ENCODE peak calls at places on chromosome 9, in nine cellular contexts. R is IMR-90, A is HCT116, P is spleen, M is breast epithelium, H is heart left ventricle, D is right lobe of liver, Y is Peyer's patch, B is prostate gland. F is an unnamed sample. For H3K4me1, the result is how much of the 10 kb centered on the place peaks cover.

GRCh38 chr9:96199006-96199405 is 103.0 kb downstream of the HSD17B3 start:
- DNase-seq in R (no peak), A (no peak), P (no peak), M (no peak), H (no peak), D (no peak), Y (no peak), B (no peak), F (no peak)

GRCh38 chr9:79984429-79985067 is 412.8 kb downstream of the TLE4 start:
- DNase-seq in R (no peak), A (no peak), P (no peak), M (no peak), H (no peak), D (no peak), Y (no peak), B (no peak), F (no peak)

GRCh38 chr9:12712532-12712931 is 19.3 kb downstream of the TYRP1 start:
- DNase-seq in R (no peak), A (no peak), P (no peak), M (no peak), H (no peak), D (no peak), Y (no peak), B (no peak), F (no peak)

GRCh38 chr9:77163889-77164288 is 13.4 kb upstream of the VPS13A start:
- DNase-seq in R (peak), A (no peak), P (no peak), M (no peak), H (no peak), D (no peak), Y (no peak), B (no peak), F (no peak)

GRCh38 chr9:126159661-126160060 is 167.0 kb upstream of the MVB12B start:
- DNase-seq in R (no peak), A (no peak), P (peak), M (no peak), H (no peak), D (no peak), Y (no peak), B (no peak), F (no peak)

GRCh38 chr9:130461218-130461630 is 16.5 kb downstream of the ASS1 start:
- DNase-seq in R (peak), A (no peak), P (peak), M (no peak), H (peak), D (peak), Y (peak), B (peak), F (peak)

GRCh38 chr9:98430535-98430934 is 175.1 kb upstream of the TBC1D2 start:
- DNase-seq in R (peak), A (no peak), P (no peak), M (no peak), H (no peak), D (no peak), Y (no peak), B (no peak), F (peak)

GRCh38 chr9:74711371-74711770 is 176.3 kb downstream of the TRPM6 start:
- DNase-seq in R (no peak), A (no peak), P (no peak), M (no peak), H (no peak), D (no peak), Y (no peak), B (no peak), F (no peak)

GRCh38 chr9:12463641-12464040 is 229.5 kb upstream of the TYRP1 start:
- DNase-seq in R (no peak), A (no peak), P (no peak), M (no peak), H (no peak), D (no peak), Y (no peak), B (no peak), F (no peak)

GRCh38 chr9:110619831-110620230 is 40.3 kb upstream of the SVEP1 start:
- DNase-seq in R (peak), A (no peak), P (no peak), M (no peak), H (no peak), D (no peak), Y (no peak), B (no peak), F (no peak)

GRCh38 chr9:85483214-85483613 is 258.5 kb downstream of the AGTPBP1 start:
- DNase-seq in R (no peak), A (peak), P (no peak), M (no peak), H (no peak), D (no peak), Y (no peak), B (no peak), F (no peak)

GRCh38 chr9:105116047-105116868 is 128.2 kb upstream of the SLC44A1 start:
- DNase-seq in R (no peak), A (no peak), P (no peak), M (no peak), H (no peak), D (peak), Y (peak), B (no peak), F (no peak)

GRCh38 chr9:97518909-97519307 is 17.4 kb downstream of the TMOD1 start:
- DNase-seq in R (peak), A (no peak), P (no peak), M (no peak), H (no peak), D (no peak), Y (no peak), B (peak), F (peak)

GRCh38 chr9:81690251-81690851 is 1.0 kb upstream of the TLE1 start:
- DNase-seq in R (peak), A (no peak), P (peak), M (peak), H (no peak), D (peak), Y (peak), B (peak), F (peak)

DNA sequence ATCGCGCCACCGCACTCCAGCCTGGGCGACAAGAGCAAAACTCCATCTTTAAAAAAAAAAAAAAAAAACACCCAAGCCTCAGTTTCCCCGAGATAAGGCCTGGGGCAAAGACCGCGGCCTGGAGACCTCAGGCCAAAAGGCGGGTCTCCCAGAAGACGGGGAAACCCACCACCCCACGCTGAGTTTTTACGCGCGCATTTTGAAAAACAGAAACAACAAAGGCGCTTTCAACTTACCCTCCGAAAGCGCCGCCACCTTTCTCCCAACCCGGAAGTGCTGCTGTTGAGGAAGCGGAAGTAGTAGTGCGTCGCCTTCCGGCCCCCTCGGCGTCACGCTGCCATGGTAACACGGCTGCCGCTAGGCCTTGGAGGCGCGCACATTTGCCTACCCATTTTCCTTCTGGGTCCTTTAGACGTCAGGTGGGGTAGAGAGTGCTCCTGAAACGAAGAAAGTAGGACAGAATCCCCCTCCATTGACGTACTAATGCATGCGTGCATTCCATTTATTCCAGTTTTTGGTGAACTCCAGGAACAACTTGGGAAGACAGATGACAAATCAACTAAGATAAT is at the start of gene TTF1:
- DNase-seq in R (peak), A (peak), P (peak), M (peak), H (peak), D (peak), Y (peak), B (peak), F (peak)
- TF ChIP-seq POLR2A in R (peak), A (no peak), P (peak), M (peak), H (peak), D (no peak), Y (no peak), B (no peak), F (no peak)

GRCh38 chr9:89383030-89383720 is 64.9 kb downstream of the SECISBP2 start:
- DNase-seq in R (no peak), A (no peak), P (no peak), M (no peak), H (no peak), D (no peak), Y (no peak), B (no peak), F (no peak)
- H3K4me1 ChIP-seq in R (under half), A (under half), P (half or more), M (under half), H (under half), D (under half), Y (under half), B (under half), F (under half)

GRCh38 chr9:128322342-128323191 is at the start of the genes COQ4 and TRUB2:
- DNase-seq in R (peak), A (peak), P (peak), M (peak), H (peak), D (peak), Y (peak), B (peak), F (peak)
- TF ChIP-seq POLR2A in R (peak), A (peak), P (peak), M (no peak), H (peak), D (peak), Y (peak), B (no peak), F (peak)

DNA sequence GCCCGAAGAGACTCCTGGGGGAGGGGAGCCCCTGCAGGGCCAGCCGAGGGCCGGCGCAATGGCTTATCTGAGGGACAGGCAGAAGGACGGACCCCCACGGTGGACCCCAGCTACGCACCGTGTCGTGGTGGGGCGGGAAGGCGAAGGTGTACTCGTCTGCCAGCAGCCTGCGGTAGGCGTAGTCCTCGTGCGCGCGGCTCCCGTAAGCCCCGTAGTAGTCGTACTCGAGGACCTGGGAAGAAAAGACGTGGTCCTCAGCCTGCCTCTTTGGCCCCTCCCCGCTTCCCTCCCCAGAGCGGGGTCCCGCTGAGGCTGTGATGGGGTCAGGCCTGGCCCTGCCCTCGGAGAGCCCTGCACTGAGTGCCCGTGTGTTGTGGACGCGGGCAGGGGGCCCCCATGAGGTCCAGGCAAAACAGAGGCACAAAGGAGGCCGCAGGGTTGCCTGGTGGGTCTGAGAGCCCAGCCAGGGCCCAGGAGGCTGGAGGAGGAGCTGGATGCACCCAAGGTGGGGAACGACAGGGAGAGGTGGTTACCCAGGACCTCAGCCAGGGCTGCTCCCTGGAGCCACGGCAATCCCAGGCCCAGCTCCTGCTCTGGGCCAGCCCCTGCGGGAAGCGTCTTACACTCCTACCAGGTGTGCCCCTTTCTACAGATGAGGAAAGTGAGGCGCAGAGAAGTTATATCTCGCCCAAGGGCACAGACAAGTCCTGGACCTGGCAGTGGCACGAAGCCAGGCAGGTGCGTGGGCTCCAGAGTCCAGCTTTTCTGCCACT is 35.2 kb downstream of the SARDH start:
- DNase-seq in R (no peak), A (no peak), P (peak), M (no peak), H (peak), D (peak), Y (peak), B (no peak), F (no peak)
- H3K4me1 ChIP-seq in R (under half), A (under half), P (half or more), M (under half), H (under half), D (under half), Y (under half), B (under half), F (under half)

GRCh38 chr9:4742246-4742645 is 1.2 kb upstream of the AK3 start:
- DNase-seq in R (no peak), A (no peak), P (no peak), M (no peak), H (no peak), D (no peak), Y (no peak), B (no peak), F (no peak)

GRCh38 chr9:4740373-4740622 is 704 bp downstream of the AK3 start:
- DNase-seq in R (no peak), A (no peak), P (no peak), M (no peak), H (no peak), D (no peak), Y (no peak), B (no peak), F (no peak)

GRCh38 chr9:4739587-4740372 is 1.2 kb downstream of the AK3 start:
- DNase-seq in R (no peak), A (no peak), P (no peak), M (no peak), H (no peak), D (no peak), Y (peak), B (no peak), F (peak)

GRCh38 chr9:4740623-4741364 is at the start of gene AK3:
- DNase-seq in R (peak), A (peak), P (peak), M (peak), H (peak), D (peak), Y (peak), B (peak), F (peak)

DNA sequence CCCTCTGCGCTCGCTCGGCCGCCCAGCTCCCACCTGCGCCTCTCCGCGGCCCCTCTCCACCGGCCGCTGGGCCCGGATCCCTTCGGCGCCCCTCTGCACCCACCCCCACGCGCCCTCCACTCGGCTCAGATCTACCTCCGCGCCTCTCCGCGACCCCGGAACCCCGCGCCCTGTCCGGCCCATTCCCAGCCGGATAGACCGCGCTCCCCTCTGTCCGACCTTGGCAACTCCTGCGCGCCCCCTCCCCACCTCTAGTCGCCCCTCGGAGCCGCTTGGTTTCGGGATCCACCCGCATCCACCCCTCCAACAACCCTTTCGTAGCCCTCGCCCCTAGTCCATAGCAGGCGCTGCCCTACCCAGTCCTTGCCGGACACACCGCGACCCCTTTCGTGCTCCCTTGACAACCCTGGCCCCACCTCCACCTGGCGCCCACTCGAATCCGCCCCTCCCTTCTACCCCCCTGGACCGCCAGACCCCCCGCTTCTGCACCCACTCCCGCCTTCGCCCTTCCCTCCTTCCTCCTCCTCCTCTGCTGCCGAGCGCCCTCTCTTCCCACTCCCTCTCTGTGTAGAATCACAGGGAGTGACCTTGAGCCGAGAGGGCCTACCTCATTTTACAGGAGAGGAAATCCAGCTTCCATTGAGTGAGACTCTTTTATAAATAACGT is 496 bp upstream of the AK3 start:
- DNase-seq in R (no peak), A (no peak), P (no peak), M (no peak), H (peak), D (peak), Y (no peak), B (peak), F (peak)
- TF ChIP-seq POLR2A in R (no peak), A (peak), P (no peak), M (no peak), H (no peak), D (peak), Y (no peak), B (no peak), F (peak)

DNA sequence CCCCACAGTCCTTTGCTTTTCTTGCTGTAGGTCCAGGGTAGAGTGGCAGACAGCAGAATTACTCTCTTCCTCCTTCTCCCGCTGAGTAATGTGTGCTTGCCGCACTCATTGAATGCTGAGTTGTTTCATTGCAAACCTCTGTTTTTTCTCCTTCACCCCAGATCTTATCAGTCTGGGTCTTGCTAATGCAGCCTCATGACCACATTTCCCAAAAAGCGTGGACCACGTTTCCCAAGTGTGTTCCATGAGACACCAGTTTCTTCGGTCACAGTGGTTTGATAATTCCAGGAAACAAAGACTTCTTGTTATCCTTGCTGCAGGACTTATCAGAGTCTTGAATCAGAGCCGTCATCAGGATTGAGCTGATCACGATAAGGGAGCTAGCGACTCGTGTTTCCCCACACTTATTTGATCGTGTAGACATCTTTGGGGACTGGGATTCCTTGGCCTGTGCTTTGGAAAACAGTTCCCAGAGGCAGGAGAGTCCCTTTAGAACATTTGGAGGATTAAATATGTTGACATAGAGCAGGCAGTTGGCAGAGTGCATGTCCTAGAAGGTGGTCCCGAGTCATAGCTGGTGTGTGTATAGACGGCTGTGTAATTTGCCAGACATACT is 4.4 kb downstream of the LRRC8A start:
- DNase-seq in R (peak), A (no peak), P (no peak), M (no peak), H (no peak), D (no peak), Y (no peak), B (no peak), F (no peak)
- H3K4me1 ChIP-seq in R (under half), A (under half), P (half or more), M (under half), H (under half), D (under half), Y (under half), B (under half), F (under half)

GRCh38 chr9:127862075-127863011 is 7.9 kb upstream of the ENG start:
- DNase-seq in R (no peak), A (no peak), P (peak), M (no peak), H (peak), D (peak), Y (peak), B (peak), F (peak)
- TF ChIP-seq POLR2A in R (no peak), A (no peak), P (no peak), M (no peak), H (no peak), D (no peak), Y (no peak), B (no peak), F (no peak)

GRCh38 chr9:123085916-123086315 is 52.4 kb downstream of the GPR21 start:
- DNase-seq in R (no peak), A (no peak), P (no peak), M (no peak), H (no peak), D (no peak), Y (no peak), B (no peak), F (no peak)

GRCh38 chr9:123080444-123080843 is 47.0 kb downstream of the GPR21 start:
- DNase-seq in R (no peak), A (no peak), P (no peak), M (no peak), H (no peak), D (no peak), Y (no peak), B (no peak), F (no peak)

GRCh38 chr9:123084256-123084655 is 50.8 kb downstream of the GPR21 start:
- DNase-seq in R (no peak), A (no peak), P (no peak), M (no peak), H (no peak), D (no peak), Y (no peak), B (no peak), F (no peak)

GRCh38 chr9:123081824-123082223 is 48.4 kb downstream of the GPR21 start:
- DNase-seq in R (peak), A (peak), P (no peak), M (no peak), H (no peak), D (no peak), Y (no peak), B (no peak), F (no peak)

GRCh38 chr9:123083680-123084079 is 50.2 kb downstream of the GPR21 start:
- DNase-seq in R (no peak), A (no peak), P (no peak), M (no peak), H (no peak), D (no peak), Y (no peak), B (no peak), F (no peak)
- H3K4me1 ChIP-seq in R (under half), A (under half), P (under half), M (under half), H (under half), D (under half), Y (under half), B (under half), F (under half)

GRCh38 chr9:136107155-136107952 is 11.3 kb downstream of the TMEM250 start:
- DNase-seq in R (no peak), A (no peak), P (peak), M (no peak), H (no peak), D (no peak), Y (peak), B (no peak), F (peak)
- TF ChIP-seq POLR2A in R (no peak), A (no peak), P (no peak), M (no peak), H (no peak), D (no peak), Y (no peak), B (no peak), F (no peak)

F was measured in transverse colon.